ENCODE peak calls at places on chromosome 11, in ten cellular contexts. S, K, W, U, E, M, N, Q, I and Z are unnamed samples.

GRCh38 chr11:130909650-130910049 is 6.6 kb downstream of the SNX19 start:
- DNase-seq in S (no peak), K (no peak), W (peak), U (no peak), E (no peak), M (no peak), N (peak), Q (no peak), I (no peak), Z (no peak)

GRCh38 chr11:37105456-37105855 is 507.4 kb upstream of the RAG2 start:
- DNase-seq in S (no peak), K (no peak), W (no peak), U (no peak), E (no peak), M (no peak), N (no peak), Q (no peak), I (no peak), Z (no peak)

GRCh38 chr11:112182867-112183266 is 7.6 kb downstream of the BCO2 start:
- DNase-seq in S (no peak), K (no peak), W (no peak), U (no peak), E (no peak), M (no peak), N (no peak), Q (no peak), I (no peak), Z (no peak)

GRCh38 chr11:62324738-62325556 is 12.3 kb upstream of the ASRGL1 start:
- DNase-seq in S (peak), K (peak), W (peak), U (no peak), E (no peak), M (peak), N (peak), Q (peak), I (peak), Z (no peak)

GRCh38 chr11:43969543-43969942 is 27.1 kb downstream of the C11orf96 start:
- DNase-seq in S (peak), K (no peak), W (no peak), U (peak), E (no peak), M (no peak), N (peak), Q (no peak), I (no peak), Z (no peak)

GRCh38 chr11:111719379-111719778 is 46.8 kb downstream of the PPP2R1B start:
- DNase-seq in S (no peak), K (no peak), W (no peak), U (no peak), E (no peak), M (no peak), N (no peak), Q (no peak), I (no peak), Z (no peak)

GRCh38 chr11:5348516-5349194 is 2.7 kb upstream of the OR51B6 start:
- DNase-seq in S (no peak), K (no peak), W (no peak), U (no peak), E (no peak), M (no peak), N (no peak), Q (no peak), I (no peak), Z (no peak)

GRCh38 chr11:45754261-45754709 is 50.7 kb upstream of the SLC35C1 start:
- DNase-seq in S (no peak), K (no peak), W (no peak), U (no peak), E (no peak), M (no peak), N (peak), Q (no peak), I (peak), Z (no peak)

GRCh38 chr11:28472904-28473303 is 364.7 kb downstream of the METTL15 start:
- DNase-seq in S (no peak), K (no peak), W (no peak), U (no peak), E (no peak), M (no peak), N (no peak), Q (no peak), I (no peak), Z (no peak)

GRCh38 chr11:12968836-12969235 is 40.3 kb upstream of the RASSF10 start:
- DNase-seq in S (no peak), K (no peak), W (peak), U (no peak), E (no peak), M (no peak), N (no peak), Q (no peak), I (no peak), Z (no peak)

GRCh38 chr11:130592056-130592455 is 143.6 kb downstream of the ADAMTS15 start:
- DNase-seq in S (no peak), K (no peak), W (peak), U (no peak), E (no peak), M (no peak), N (peak), Q (no peak), I (no peak), Z (no peak)

GRCh38 chr11:28877366-28877765 is 769.2 kb downstream of the METTL15 start:
- DNase-seq in S (peak), K (no peak), W (peak), U (no peak), E (no peak), M (no peak), N (peak), Q (no peak), I (no peak), Z (no peak)

GRCh38 chr11:131713529-131714134 is 343.2 kb downstream of the NTM start:
- DNase-seq in S (no peak), K (no peak), W (no peak), U (no peak), E (no peak), M (no peak), N (no peak), Q (no peak), I (no peak), Z (no peak)

GRCh38 chr11:44258839-44259420 is 51.0 kb downstream of the ALX4 start:
- DNase-seq in S (no peak), K (no peak), W (no peak), U (no peak), E (no peak), M (no peak), N (no peak), Q (no peak), I (no peak), Z (no peak)

GRCh38 chr11:68977781-68978625 is 2.8 kb downstream of the MRGPRD start:
- DNase-seq in S (no peak), K (no peak), W (no peak), U (no peak), E (no peak), M (no peak), N (no peak), Q (no peak), I (no peak), Z (no peak)

GRCh38 chr11:95067042-95067827 is 516 bp downstream of the SRSF8 start:
- DNase-seq in S (peak), K (peak), W (peak), U (peak), E (peak), M (peak), N (peak), Q (peak), I (peak), Z (peak)

GRCh38 chr11:87251560-87251959 is 213.8 kb downstream of the TMEM135 start:
- DNase-seq in S (no peak), K (no peak), W (no peak), U (no peak), E (no peak), M (no peak), N (peak), Q (no peak), I (no peak), Z (no peak)